ENCODE peak calls at places on chromosomes 4 and X, in four cellular contexts. H, S, E and Q are unnamed samples.

GRCh38 chr4:81845761-81846160 is 374.1 kb upstream of the RASGEF1B start:
- DNase-seq in H (no peak), S (no peak), E (no peak), Q (no peak)

GRCh38 chr4:169311643-169312365 is 41.0 kb upstream of the SH3RF1 start:
- DNase-seq in H (peak; percentile 45), S (peak; percentile 64), E (peak; percentile 19), Q (peak; percentile 83)

GRCh38 chr4:41070516-41071281 is 143.6 kb downstream of the APBB2 start:
- DNase-seq in E (no peak), H (no peak), S (no peak), Q (no peak)

GRCh38 chr4:77169496-77169895 is 12.5 kb downstream of the CCNG2 start:
- DNase-seq in S (no peak), H (no peak), E (no peak), Q (no peak)

GRCh38 chr4:158129649-158130048 is 43.2 kb downstream of the GASK1B start:
- DNase-seq in E (no peak), S (no peak), H (no peak), Q (no peak)

GRCh38 chrX:9110808-9111207 is 76.9 kb upstream of the FAM9B start:
- DNase-seq in S (no peak), E (no peak), H (no peak), Q (no peak)

GRCh38 chr4:183876268-183876934 is 28.7 kb upstream of the STOX2 start:
- DNase-seq in S (peak; percentile 90), H (no peak), E (no peak), Q (no peak)

GRCh38 chrX:68045008-68045577 is 388.2 kb downstream of the OPHN1 start:
- DNase-seq in S (peak; percentile 0), E (no peak), H (no peak), Q (no peak)

GRCh38 chr4:7412586-7412975 is 22.1 kb downstream of the PSAPL1 start:
- DNase-seq in S (no peak), H (no peak), E (no peak), Q (peak; percentile 48)

GRCh38 chr4:66331761-66332160 is 661.5 kb upstream of the EPHA5 start:
- DNase-seq in H (no peak), E (no peak), S (no peak), Q (no peak)

GRCh38 chr4:182206266-182206665 is 36.9 kb upstream of the TENM3 start:
- DNase-seq in S (no peak), H (no peak), E (no peak), Q (no peak)

GRCh38 chrX:138034136-138034535 is 468.2 kb downstream of the ZIC3 start:
- DNase-seq in E (no peak), H (no peak), S (no peak), Q (no peak)
- TF ChIP-seq CTCF in E (peak; percentile 17), H (no peak), S (no peak), Q (peak; percentile 64)

GRCh38 chrX:40100141-40100536 is 2.4 kb upstream of the BCOR start:
- DNase-seq in E (peak; percentile 48), S (no peak), H (no peak), Q (peak; percentile 72)
- H3K4me3 ChIP-seq in E (peak overlapping the region; percentile 90), S (no peak overlapping the region), H (no peak overlapping the region), Q (peak overlapping the region; percentile 15)

GRCh38 chrX:38458071-38458470 is 103.3 kb upstream of the TSPAN7 start:
- DNase-seq in E (no peak), S (peak; percentile 25), H (no peak), Q (no peak)
- TF ChIP-seq CTCF in E (no peak), S (peak; percentile 33), H (no peak), Q (peak; percentile 51)

DNA sequence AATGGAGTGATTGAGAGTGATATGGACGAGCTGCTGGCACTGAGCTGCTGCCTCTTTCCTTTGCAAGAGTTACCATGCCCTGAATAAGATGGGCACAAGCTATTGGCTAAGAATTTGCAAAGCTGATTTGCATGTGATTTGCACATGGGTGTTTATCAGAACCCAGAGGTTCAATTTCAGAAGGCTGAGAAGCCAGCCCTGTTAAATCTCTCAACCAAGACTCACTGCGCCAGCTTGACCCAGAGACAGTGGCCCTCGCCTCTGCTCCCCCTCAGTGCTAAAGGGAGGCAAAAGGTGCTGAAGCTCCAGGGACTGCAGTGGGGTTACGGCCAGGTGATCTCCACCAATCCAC is 701 bp downstream of the ARHGAP4 start:
- DNase-seq in H (no peak), E (peak; percentile 80), S (no peak), Q (no peak)
- H3K4me3 ChIP-seq in H (peak overlapping the region; percentile 42), E (peak overlapping the region; percentile 99), S (no peak overlapping the region), Q (peak overlapping the region; percentile 78)